ENCODE peak calls at places on chromosomes 16 and 17, in four cellular contexts. Y, H, U and C are unnamed samples.

GRCh38 chr17:47188266-47188665 is 829 bp downstream of the CDC27 start:
- DNase-seq in H (no peak), U (no peak), Y (peak), C (no peak)

GRCh38 chr17:17681187-17681743 is at the start of gene RAI1:
- DNase-seq in H (peak), Y (peak), U (no peak), C (peak)

GRCh38 chr16:50282010-50282538 is 15.7 kb downstream of the ADCY7 start:
- DNase-seq in Y (peak), U (peak), H (no peak), C (no peak)

GRCh38 chr16:75298252-75298651 is 46.8 kb upstream of the BCAR1 start:
- DNase-seq in U (no peak), H (no peak), Y (no peak), C (no peak)

GRCh38 chr16:49050607-49051006 is 231.0 kb downstream of the CBLN1 start:
- DNase-seq in H (no peak), Y (no peak), U (no peak), C (no peak)

GRCh38 chr16:4115209-4115940 is 867 bp downstream of the ADCY9 start:
- DNase-seq in H (no peak), U (no peak), Y (peak), C (peak)

GRCh38 chr16:17519041-17519440 is 48.3 kb upstream of the XYLT1 start:
- DNase-seq in H (no peak), Y (no peak), U (no peak), C (no peak)

GRCh38 chr17:66398617-66399016 is 96.2 kb downstream of the PRKCA start:
- DNase-seq in H (no peak), U (no peak), Y (no peak), C (no peak)

GRCh38 chr16:86085161-86085611 is 186.2 kb downstream of the IRF8 start:
- DNase-seq in Y (no peak), U (no peak), H (no peak), C (no peak)

GRCh38 chr17:43902190-43902589 is 5.1 kb downstream of the MPP2 start:
- DNase-seq in U (no peak), Y (no peak), H (no peak), C (no peak)

GRCh38 chr17:31629696-31630470 is 229.2 kb downstream of the COPRS start:
- DNase-seq in H (no peak), Y (no peak), U (no peak), C (no peak)

GRCh38 chr17:31631759-31632158 is 227.3 kb downstream of the COPRS start:
- DNase-seq in U (no peak), Y (no peak), H (no peak), C (no peak)

GRCh38 chr17:31623990-31624389 is 232.5 kb downstream of the RAB11FIP4 start:
- DNase-seq in Y (no peak), U (no peak), H (no peak), C (no peak)

GRCh38 chr17:31627960-31628359 is 231.1 kb downstream of the COPRS start:
- DNase-seq in H (no peak), U (no peak), Y (no peak), C (no peak)
- TF ChIP-seq BRCA1 in H (no peak), U (no peak), Y (no peak), C (no peak)

GRCh38 chr16:450800-451512 is 25.5 kb downstream of the RAB11FIP3 start:
- DNase-seq in H (peak), U (no peak), Y (no peak), C (no peak)
- TF ChIP-seq CREB1 in H (no peak), U (no peak), Y (no peak), C (no peak)

GRCh38 chr17:8870406-8871040 is 3.0 kb upstream of the PIK3R6 start:
- DNase-seq in Y (no peak), U (no peak), H (no peak), C (no peak)
- TF ChIP-seq BRCA1 in Y (no peak), U (no peak), H (no peak), C (no peak)

DNA sequence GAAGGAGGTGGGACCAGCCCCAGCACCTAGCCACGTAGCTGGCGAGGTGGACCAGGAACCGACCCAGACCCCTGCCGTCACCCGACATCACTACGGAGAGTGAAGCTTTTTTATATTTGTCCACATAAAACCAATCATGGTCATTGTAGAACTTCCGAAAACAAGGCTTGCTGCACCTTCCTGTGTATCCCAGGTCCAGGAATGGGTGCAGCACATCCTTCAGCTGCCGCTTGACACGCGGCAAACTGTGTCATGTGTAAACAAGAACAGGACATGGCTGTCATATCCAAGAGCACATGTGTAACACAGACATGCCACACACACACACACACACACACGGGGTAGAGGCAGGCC is 1.4 kb downstream of the HBQ1 start:
- DNase-seq in H (no peak), U (no peak), Y (no peak), C (no peak)
- TF ChIP-seq CREB1 in H (no peak), U (no peak), Y (no peak), C (peak)

GRCh38 chr16:65122974-65123845 is 1.3 kb upstream of the CDH11 start:
- DNase-seq in Y (no peak), U (no peak), H (no peak), C (no peak)
- TF ChIP-seq BRCA1 in Y (no peak), U (no peak), H (no peak), C (no peak)